ENCODE peak calls at places on chromosomes 11 and 22, in seven cellular contexts. L is left cardiac atrium; B is EL; W is cardiac muscle cell; X is germinal center; Y is stimulated activated CD4-positive, alpha-beta T cell treated with anti-CD3 and anti-CD28 coated beads, Interleukin-4, amount 100 ng/mL, for 4 hours; F is A549. Q is an unnamed sample.

GRCh38 chr11:2653930-2654739 is 45.7 kb downstream of the KCNQ1OT1 start:
- DNase-seq in L (no peak), B (no peak), W (no peak), X (no peak), Y (no peak), F (no peak), Q (no peak)

GRCh38 chr11:62958547-62959071 is 26.2 kb downstream of the SLC22A6 start:
- DNase-seq in L (no peak), B (peak), W (peak), X (no peak), Y (no peak), F (no peak), Q (no peak)

GRCh38 chr11:96061730-96062524 is 138.0 kb upstream of the MTMR2 start:
- DNase-seq in L (no peak), B (peak), W (no peak), X (no peak), Y (no peak), F (no peak), Q (no peak)

GRCh38 chr11:93485983-93486382 is 57.2 kb downstream of the SMCO4 start:
- DNase-seq in L (no peak), B (no peak), W (no peak), X (no peak), Y (no peak), F (no peak), Q (no peak)

GRCh38 chr11:12496181-12497025 is 119.0 kb downstream of the PARVA start:
- DNase-seq in L (no peak), B (peak), W (no peak), X (no peak), Y (no peak), F (no peak), Q (no peak)

GRCh38 chr11:3807856-3808845 is at the start of gene PGAP2:
- DNase-seq in L (peak), B (peak), W (peak), X (peak), Y (peak), F (peak), Q (peak)

GRCh38 chr11:100972046-100972445 is 157.6 kb downstream of the PGR start:
- DNase-seq in L (no peak), B (no peak), W (no peak), X (no peak), Y (no peak), F (no peak), Q (no peak)

GRCh38 chr11:45651841-45652745 is 13.3 kb downstream of the CHST1 start:
- DNase-seq in L (no peak), B (no peak), W (no peak), X (no peak), Y (no peak), F (no peak), Q (no peak)

GRCh38 chr11:123251656-123252344 is 56.8 kb upstream of the CLMP start:
- DNase-seq in L (peak), B (no peak), W (peak), X (no peak), Y (no peak), F (no peak), Q (peak)

GRCh38 chr11:120337133-120337895 is 1.1 kb downstream of the ARHGEF12 start:
- DNase-seq in L (peak), B (no peak), W (peak), X (peak), Y (peak), F (no peak), Q (peak)

GRCh38 chr11:107043242-107043991 is 25.1 kb upstream of the GUCY1A2 start:
- DNase-seq in L (no peak), B (peak), W (peak), X (no peak), Y (no peak), F (no peak), Q (no peak)

GRCh38 chr22:26606611-26607010 is 11.2 kb downstream of the CRYBB1 start:
- DNase-seq in L (no peak), B (peak), W (peak), X (no peak), Y (no peak), F (peak), Q (no peak)

GRCh38 chr22:23243006-23243573 is 62.8 kb downstream of the BCR start:
- DNase-seq in L (no peak), B (no peak), W (no peak), X (peak), Y (peak), F (no peak), Q (no peak)

GRCh38 chr11:45475135-45475534 is 189.0 kb upstream of the SYT13 start:
- DNase-seq in L (no peak), B (no peak), W (no peak), X (no peak), Y (no peak), F (no peak), Q (no peak)

GRCh38 chr11:87878373-87878779 is 296.9 kb downstream of the RAB38 start:
- DNase-seq in L (no peak), B (peak), W (peak), X (no peak), Y (no peak), F (no peak), Q (no peak)

GRCh38 chr22:41687901-41688364 is 734 bp downstream of the SNU13 start:
- DNase-seq in L (peak), B (peak), W (peak), X (no peak), Y (no peak), F (no peak), Q (no peak)

GRCh38 chr11:119205080-119205479 is 1.1 kb upstream of the CBL start:
- DNase-seq in L (no peak), B (no peak), W (no peak), X (peak), Y (no peak), F (no peak), Q (no peak)

GRCh38 chr22:22836635-22837034 is 51.0 kb upstream of the IGLL5 start:
- DNase-seq in L (no peak), B (no peak), W (peak), X (no peak), Y (no peak), F (no peak), Q (no peak)

GRCh38 chr11:43905788-43906187 is 25.2 kb downstream of the ALKBH3 start:
- DNase-seq in L (peak), B (no peak), W (peak), X (no peak), Y (no peak), F (no peak), Q (peak)

GRCh38 chr11:113615773-113616172 is 90.3 kb downstream of the TMPRSS5 start:
- DNase-seq in L (no peak), B (peak), W (peak), X (no peak), Y (no peak), F (no peak), Q (no peak)

GRCh38 chr22:31944700-31945477 is 554 bp downstream of the YWHAH start:
- DNase-seq in L (peak), B (peak), W (peak), X (peak), Y (peak), F (peak), Q (peak)

GRCh38 chr22:37485006-37485713 is 1.0 kb downstream of the MFNG start:
- DNase-seq in L (peak), B (no peak), W (no peak), X (peak), Y (peak), F (no peak), Q (no peak)

GRCh38 chr22:41557401-41558240 is 3.2 kb upstream of the CSDC2 start:
- DNase-seq in L (peak), B (peak), W (peak), X (no peak), Y (no peak), F (no peak), Q (peak)

GRCh38 chr22:39486951-39487825 is 14.9 kb upstream of the MIEF1 start:
- DNase-seq in L (no peak), B (no peak), W (no peak), X (no peak), Y (no peak), F (no peak), Q (no peak)

GRCh38 chr11:62497132-62497915 is 49.3 kb downstream of the AHNAK start:
- DNase-seq in L (no peak), B (peak), W (peak), X (no peak), Y (no peak), F (peak), Q (no peak)

GRCh38 chr11:58024601-58025091 is 965 bp downstream of the OR9Q1 start:
- DNase-seq in L (peak), B (peak), W (peak), X (no peak), Y (no peak), F (no peak), Q (no peak)